ENCODE peak calls at places on chromosomes 7 and 10, in four cellular contexts. J is tibial nerve, L is KBM-7, X is substantia nigra. G is an unnamed sample.

GRCh38 chr10:3102721-3103410 is 35.5 kb downstream of the PFKP start:
- DNase-seq in X (no peak), L (no peak), J (no peak), G (no peak)

GRCh38 chr7:80937336-80937735 is 18.5 kb upstream of the SEMA3C start:
- DNase-seq in X (no peak), L (no peak), J (no peak), G (no peak)

GRCh38 chr10:79407811-79408795 is 37.3 kb downstream of the ZCCHC24 start:
- DNase-seq in X (no peak), L (no peak), J (peak), G (peak)

GRCh38 chr7:29194594-29195417 is at the start of gene CHN2:
- DNase-seq in L (peak), J (peak), X (peak), G (no peak)

GRCh38 chr10:130012129-130012528 is 48.1 kb upstream of the EBF3 start:
- DNase-seq in X (no peak), J (no peak), L (no peak), G (no peak)

GRCh38 chr7:74097937-74098614 is 14.5 kb downstream of the LIMK1 start:
- DNase-seq in X (no peak), L (no peak), J (no peak), G (peak)

GRCh38 chr10:62817120-62817762 is 1.1 kb upstream of the EGR2 start:
- DNase-seq in L (no peak), J (peak), X (peak), G (peak)

GRCh38 chr7:33743594-33743993 is 161.7 kb upstream of the BMPER start:
- DNase-seq in L (no peak), X (no peak), J (no peak), G (no peak)

GRCh38 chr10:13891542-13892431 is 305.0 kb downstream of the PRPF18 start:
- DNase-seq in L (no peak), J (no peak), X (peak), G (no peak)

GRCh38 chr10:92839191-92840085 is 8.9 kb upstream of the EXOC6 start:
- DNase-seq in L (peak), X (no peak), J (peak), G (no peak)

GRCh38 chr7:5636446-5636835 is 145.0 kb downstream of the RNF216 start:
- DNase-seq in X (peak), L (no peak), J (no peak), G (no peak)

GRCh38 chr7:898855-899681 is 22.7 kb downstream of the GET4 start:
- DNase-seq in J (no peak), L (no peak), X (no peak), G (no peak)

GRCh38 chr7:80954181-80954580 is 35.3 kb upstream of the SEMA3C start:
- DNase-seq in J (no peak), L (no peak), X (no peak), G (no peak)

GRCh38 chr7:48748081-48748833 is 176.1 kb upstream of the CDC14C start:
- DNase-seq in X (no peak), J (no peak), L (no peak), G (no peak)

GRCh38 chr7:37031571-37032257 is 307.4 kb upstream of the AOAH start:
- DNase-seq in J (peak), X (no peak), L (peak), G (peak)

GRCh38 chr10:77531441-77532001 is 106.1 kb downstream of the KCNMA1 start:
- DNase-seq in X (peak), L (no peak), J (peak), G (peak)

GRCh38 chr7:44286618-44287487 is 38.5 kb downstream of the CAMK2B start:
- DNase-seq in L (no peak), J (no peak), X (no peak), G (peak)

GRCh38 chr7:5406957-5407930 is 16.4 kb downstream of the TNRC18 start:
- DNase-seq in L (no peak), X (no peak), J (no peak), G (no peak)

GRCh38 chr10:6353526-6353925 is 150.8 kb downstream of the PFKFB3 start:
- DNase-seq in X (no peak), J (no peak), L (no peak), G (no peak)

GRCh38 chr7:2870471-2870941 is 26.4 kb upstream of the GNA12 start:
- DNase-seq in L (peak), J (peak), X (peak), G (peak)

GRCh38 chr10:52319926-52320325 is 5.8 kb downstream of the DKK1 start:
- DNase-seq in X (no peak), L (no peak), J (no peak), G (no peak)

GRCh38 chr7:38306136-38306535 is 32.7 kb upstream of the TARP start:
- DNase-seq in J (no peak), X (no peak), L (no peak), G (no peak)

GRCh38 chr10:131698986-131699385 is 201.8 kb upstream of the PPP2R2D start:
- DNase-seq in L (no peak), X (no peak), J (no peak), G (no peak)

GRCh38 chr10:43727935-43728334 is 79.3 kb upstream of the ZNF32 start:
- DNase-seq in L (no peak), X (no peak), J (no peak), G (no peak)

GRCh38 chr10:114327537-114328277 is 76.6 kb downstream of the AFAP1L2 start:
- DNase-seq in L (no peak), X (no peak), J (no peak), G (no peak)

GRCh38 chr7:39504963-39505362 is 61.2 kb upstream of the YAE1 start:
- DNase-seq in J (no peak), L (no peak), X (no peak), G (peak)

GRCh38 chr10:35218339-35218955 is 91.8 kb downstream of the CREM start:
- DNase-seq in X (peak), J (peak), L (peak), G (peak)

GRCh38 chr10:654647-654996 is 34.8 kb downstream of the DIP2C start:
- DNase-seq in L (no peak), X (no peak), J (no peak), G (no peak)

GRCh38 chr7:137882261-137882668 is 35.5 kb upstream of the DGKI start:
- DNase-seq in L (no peak), X (no peak), J (no peak), G (no peak)

GRCh38 chr7:106041140-106041717 is 70.9 kb downstream of the SYPL1 start:
- DNase-seq in J (no peak), X (no peak), L (peak), G (no peak)

GRCh38 chr10:89690027-89690426 is 11.4 kb upstream of the KIF20B start:
- DNase-seq in J (no peak), X (no peak), L (no peak), G (no peak)

GRCh38 chr7:90337106-90337505 is 9.4 kb upstream of the GTPBP10 start:
- DNase-seq in X (no peak), L (no peak), J (no peak), G (no peak)

GRCh38 chr7:108014200-108014599 is 11.2 kb upstream of the LAMB1 start:
- DNase-seq in J (no peak), X (no peak), L (no peak), G (no peak)

GRCh38 chr7:21944616-21945373 is 904 bp downstream of the CDCA7L start:
- DNase-seq in X (no peak), L (peak), J (no peak), G (no peak)